ENCODE peak calls at places on chromosomes 2 and 18, in eight cellular contexts. E, A, B, X, V, O, J and M are unnamed samples. For H3K9me3, the result is how much of the 10 kb centered on the place peaks cover.

GRCh38 chr2:74835831-74836674 is 2.1 kb downstream of the HK2 start:
- DNase-seq in E (peak), X (no peak), O (peak), J (peak), V (no peak), B (no peak), A (no peak), M (peak)

GRCh38 chr2:196592912-196593881 is 46.3 kb upstream of the CCDC150 start:
- DNase-seq in J (peak), E (peak), V (no peak), B (no peak), A (peak), O (peak), X (no peak), M (peak)

GRCh38 chr2:178205853-178206516 is 11.7 kb downstream of the OSBPL6 start:
- DNase-seq in O (peak), X (no peak), E (no peak), B (no peak), J (peak), A (no peak), V (no peak), M (no peak)

GRCh38 chr2:67626076-67626475 is 228.9 kb downstream of the ETAA1 start:
- DNase-seq in E (no peak), A (no peak), X (no peak), J (no peak), B (no peak), V (no peak), O (no peak), M (no peak)

GRCh38 chr2:20352230-20353216 is 1.9 kb upstream of the PUM2 start:
- DNase-seq in E (no peak), O (no peak), X (no peak), B (no peak), A (no peak), J (no peak), V (no peak), M (peak)

GRCh38 chr2:219634171-219634940 is 6.9 kb downstream of the SLC4A3 start:
- DNase-seq in B (no peak), A (no peak), O (no peak), X (no peak), V (no peak), J (no peak), E (no peak), M (no peak)

GRCh38 chr2:54103454-54104314 is 11.7 kb upstream of the ACYP2 start:
- DNase-seq in X (no peak), O (peak), V (no peak), E (peak), A (peak), J (peak), B (no peak), M (no peak)

GRCh38 chr18:45248240-45248903 is 366.9 kb upstream of the SLC14A2 start:
- DNase-seq in V (no peak), X (no peak), O (peak), A (peak), B (peak), E (no peak), J (no peak), M (no peak)

GRCh38 chr2:65071499-65072180 is 15.4 kb downstream of the CEP68 start:
- DNase-seq in B (peak), A (peak), X (no peak), E (peak), J (peak), V (no peak), O (no peak), M (no peak)

GRCh38 chr2:26739514-26739913 is 24.6 kb upstream of the SLC35F6 start:
- DNase-seq in B (no peak), V (no peak), A (no peak), E (no peak), X (no peak), J (no peak), O (no peak), M (no peak)

GRCh38 chr18:68713791-68714190 is 1.1 kb downstream of the TMX3 start:
- DNase-seq in E (no peak), O (peak), V (no peak), X (no peak), A (no peak), B (no peak), J (peak), M (no peak)

GRCh38 chr2:164302786-164303185 is 318.5 kb downstream of the GRB14 start:
- DNase-seq in X (no peak), J (no peak), O (no peak), V (no peak), A (no peak), E (no peak), B (no peak), M (no peak)

GRCh38 chr18:46722051-46722450 is 34.8 kb downstream of the ST8SIA5 start:
- DNase-seq in B (no peak), X (no peak), J (no peak), A (no peak), E (no peak), V (no peak), O (no peak), M (no peak)

GRCh38 chr2:37683926-37684780 is 12.7 kb upstream of the CDC42EP3 start:
- DNase-seq in B (no peak), J (peak), X (no peak), A (no peak), O (peak), V (no peak), E (no peak), M (no peak)

GRCh38 chr2:240299710-240300068 is 135.8 kb upstream of the GPC1 start:
- DNase-seq in A (no peak), E (no peak), J (no peak), X (no peak), V (no peak), B (no peak), O (no peak), M (no peak)

GRCh38 chr2:227716501-227716900 is 1.3 kb downstream of the SLC19A3 start:
- DNase-seq in X (no peak), V (no peak), E (no peak), O (no peak), B (no peak), J (no peak), A (no peak), M (no peak)

GRCh38 chr2:171590116-171590515 is 67.8 kb downstream of the CYBRD1 start:
- DNase-seq in E (no peak), O (no peak), X (no peak), A (no peak), V (no peak), B (no peak), J (no peak), M (no peak)

GRCh38 chr2:35873921-35874320 is 481.7 kb upstream of the CRIM1 start:
- DNase-seq in X (no peak), B (no peak), A (no peak), O (no peak), J (peak), E (no peak), V (no peak), M (no peak)
- TF ChIP-seq CTCF in X (no peak), B (no peak), A (no peak), O (no peak), J (peak), E (no peak), V (no peak), M (no peak)

GRCh38 chr2:185507703-185508102 is 230.9 kb upstream of the FSIP2 start:
- DNase-seq in A (no peak), V (no peak), E (no peak), J (no peak), X (no peak), B (no peak), O (no peak), M (no peak)
- H3K9me3 ChIP-seq in A (under half), V (under half), E (under half), J (under half), X (under half), B (under half), O (under half), M (under half)

GRCh38 chr2:161122772-161123530 is 37.3 kb upstream of the TANK start:
- DNase-seq in J (peak), V (peak), X (no peak), O (peak), B (peak), A (peak), E (peak), M (no peak)
- H3K4me3 ChIP-seq in J (peak), V (peak), X (no peak), O (no peak), B (no peak), A (no peak), E (no peak), M (no peak)

DNA sequence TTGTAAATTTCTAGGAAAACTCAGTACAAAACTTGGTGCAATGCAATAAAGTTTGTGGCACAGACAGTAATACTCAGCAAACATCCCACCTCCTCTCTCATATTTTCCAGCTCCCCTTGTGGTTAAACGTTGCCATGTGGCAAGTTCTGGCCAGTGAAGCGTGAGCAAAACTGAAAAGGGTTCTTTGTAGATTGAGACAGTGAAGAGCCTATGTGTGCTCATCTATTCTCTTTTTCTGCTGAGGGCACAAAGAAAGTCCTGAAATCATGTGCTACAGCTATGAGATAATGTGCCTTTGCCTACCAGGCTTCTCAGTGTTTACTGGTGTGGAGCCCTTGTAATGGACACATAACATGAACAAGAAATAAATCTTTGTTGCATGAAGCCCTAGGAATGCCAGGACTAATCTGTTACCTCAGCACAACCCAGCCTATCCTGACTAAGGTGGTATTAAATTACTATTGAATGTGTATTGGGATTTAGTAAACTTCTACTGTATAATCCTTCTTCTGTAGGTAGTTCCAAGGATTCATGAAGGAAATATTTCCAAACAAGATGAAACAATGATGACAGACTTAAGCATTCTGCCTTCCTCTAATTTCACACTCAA is 13.0 kb upstream of the TYMS start:
- DNase-seq in E (no peak), X (no peak), A (no peak), O (peak), B (no peak), J (peak), V (no peak), M (no peak)
- TF ChIP-seq CTCF in E (peak), X (no peak), A (no peak), O (no peak), B (no peak), J (no peak), V (no peak), M (no peak)

GRCh38 chr2:183780072-183780471 is 655.8 kb downstream of the NUP35 start:
- DNase-seq in O (no peak), V (no peak), E (no peak), B (no peak), A (no peak), X (no peak), J (no peak), M (no peak)

GRCh38 chr2:183782436-183782835 is 658.2 kb downstream of the NUP35 start:
- DNase-seq in E (no peak), X (no peak), V (no peak), B (no peak), A (no peak), J (no peak), O (no peak), M (no peak)
- H3K9me3 ChIP-seq in E (under half), X (under half), V (under half), B (under half), A (under half), J (under half), O (under half), M (under half)

GRCh38 chr18:36780748-36781147 is 48.1 kb downstream of the TPGS2 start:
- DNase-seq in A (no peak), V (no peak), E (no peak), O (peak), B (no peak), J (no peak), X (no peak), M (no peak)

GRCh38 chr18:36783792-36784191 is 45.0 kb downstream of the TPGS2 start:
- DNase-seq in A (no peak), J (no peak), V (no peak), O (no peak), X (no peak), B (no peak), E (no peak), M (no peak)

GRCh38 chr18:36782710-36783109 is 46.1 kb downstream of the TPGS2 start:
- DNase-seq in A (no peak), O (no peak), V (peak), J (no peak), E (no peak), X (no peak), B (no peak), M (no peak)

DNA sequence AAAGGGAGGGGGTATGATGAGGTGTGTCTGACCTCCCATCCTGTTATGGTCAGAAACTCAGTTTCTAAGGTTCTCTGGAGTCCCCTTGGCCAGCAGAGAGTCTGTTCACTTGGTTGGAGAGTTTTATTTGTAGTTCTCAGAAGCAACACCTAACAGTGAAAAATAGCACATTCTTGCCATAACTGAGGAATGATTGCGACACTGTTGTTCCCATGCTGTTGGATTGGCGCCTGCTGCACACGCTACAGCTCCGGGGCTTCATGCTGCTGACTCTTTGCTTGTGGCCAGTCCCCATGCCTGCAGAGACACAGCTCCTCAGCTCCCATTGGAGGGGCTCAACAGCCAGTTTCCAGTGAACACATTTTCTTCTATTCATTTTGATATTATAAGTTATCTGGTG is 42.1 kb downstream of the TPGS2 start:
- DNase-seq in X (no peak), A (peak), O (peak), J (no peak), V (peak), B (peak), E (no peak), M (no peak)
- H3K4me3 ChIP-seq in X (no peak), A (no peak), O (no peak), J (no peak), V (no peak), B (no peak), E (no peak), M (no peak)

DNA sequence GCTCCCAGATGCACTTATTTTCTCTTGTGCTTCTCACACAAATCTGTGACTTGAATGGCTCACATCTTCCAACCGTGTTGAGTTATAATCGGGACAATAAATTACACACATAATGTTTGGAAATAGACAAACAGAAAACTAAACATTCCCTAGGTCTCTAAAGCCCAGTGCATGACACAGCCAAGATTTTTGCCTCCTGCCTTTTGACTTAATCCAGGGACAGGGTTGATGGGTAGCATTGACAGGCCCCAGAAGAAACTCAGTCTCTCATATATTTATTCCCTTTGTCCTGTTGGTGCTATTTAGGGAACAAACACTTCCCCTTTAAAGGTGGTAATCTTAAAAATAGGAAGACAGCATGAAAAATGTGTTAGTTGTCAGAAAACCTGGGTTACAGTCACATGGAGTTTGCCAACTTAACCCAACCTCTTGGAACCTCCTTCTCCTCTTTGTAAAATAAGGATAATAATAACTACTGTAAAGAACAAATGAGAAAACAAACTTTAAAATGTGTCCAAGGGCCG is 24.0 kb upstream of the ARPC2 start:
- DNase-seq in O (no peak), J (no peak), B (no peak), V (no peak), A (no peak), E (no peak), X (no peak), M (no peak)
- TF ChIP-seq CTCF in O (no peak), J (no peak), B (no peak), V (no peak), A (no peak), E (no peak), X (no peak), M (no peak)

GRCh38 chr2:102145107-102145506 is 2.6 kb downstream of the IL1R1 start:
- DNase-seq in J (no peak), V (no peak), X (no peak), O (no peak), E (no peak), B (no peak), A (no peak), M (no peak)

GRCh38 chr2:102147935-102148334 is 5.4 kb downstream of the IL1R1 start:
- DNase-seq in X (no peak), V (no peak), O (peak), B (no peak), E (no peak), J (no peak), A (no peak), M (no peak)

GRCh38 chr2:102145939-102146338 is 3.4 kb downstream of the IL1R1 start:
- DNase-seq in O (no peak), E (no peak), V (no peak), X (no peak), B (no peak), J (no peak), A (no peak), M (no peak)

GRCh38 chr2:102149644-102150455 is 7.3 kb downstream of the IL1R1 start:
- DNase-seq in B (no peak), O (peak), J (no peak), V (no peak), E (no peak), X (no peak), A (peak), M (no peak)

GRCh38 chr2:102149243-102149642 is 6.7 kb downstream of the IL1R1 start:
- DNase-seq in A (no peak), V (no peak), B (no peak), E (no peak), O (no peak), X (no peak), J (no peak), M (no peak)
- H3K9me3 ChIP-seq in A (under half), V (under half), B (under half), E (under half), O (under half), X (under half), J (under half), M (under half)